ENCODE peak calls at places on chromosomes 3 and 15, in seven cellular contexts. G is GM04504; A is body of pancreas; O is stimulated activated CD8-positive, alpha-beta memory T cell treated with anti-CD3 and anti-CD28 coated beads, Interleukin-4, amount 100 ng/mL, for 4 hours; K is NCI-H1417 treated with DMSO at 0.1 percent for 48 hours; U is NCI-H1092 treated with DMSO at 0.1 percent for 48 hours; R is GM23248. Q is an unnamed sample.

GRCh38 chr3:13416002-13416793 is 3.9 kb downstream of the NUP210 start:
- DNase-seq in A (no peak), K (no peak), R (no peak), O (no peak), G (no peak), U (no peak), Q (no peak)

GRCh38 chr3:73497646-73498406 is 126.9 kb downstream of the PDZRN3 start:
- DNase-seq in A (no peak), G (no peak), R (no peak), U (no peak), K (no peak), O (no peak), Q (no peak)

GRCh38 chr3:130895690-130896089 is 1.8 kb downstream of the ATP2C1 start:
- DNase-seq in K (no peak), A (no peak), O (no peak), R (no peak), G (no peak), U (peak), Q (no peak)

GRCh38 chr3:103052236-103052830 is 617.5 kb downstream of the ZPLD1 start:
- DNase-seq in K (no peak), U (no peak), G (no peak), O (no peak), R (peak), A (peak), Q (peak)

GRCh38 chr15:56492786-56493555 is 28.0 kb upstream of the MNS1 start:
- DNase-seq in R (no peak), U (no peak), O (no peak), G (no peak), K (no peak), A (no peak), Q (no peak)

GRCh38 chr3:168049366-168049974 is 46.3 kb downstream of the GOLIM4 start:
- DNase-seq in U (peak), G (no peak), A (peak), R (peak), K (no peak), O (no peak), Q (peak)

GRCh38 chr3:51718547-51719412 is 11.9 kb downstream of the GRM2 start:
- DNase-seq in A (peak), G (peak), K (peak), R (peak), O (no peak), U (peak), Q (peak)

GRCh38 chr3:9553021-9553948 is at the start of gene LHFPL4:
- DNase-seq in U (no peak), R (no peak), K (no peak), O (no peak), G (no peak), A (peak), Q (no peak)

GRCh38 chr3:57927916-57928315 is 80.3 kb upstream of the FLNB start:
- DNase-seq in O (no peak), A (no peak), R (peak), U (no peak), K (no peak), G (no peak), Q (no peak)

GRCh38 chr15:98853593-98854420 is 153.8 kb downstream of the PGPEP1L start:
- DNase-seq in U (no peak), O (no peak), K (no peak), R (peak), A (no peak), G (no peak), Q (no peak)

GRCh38 chr15:74889390-74889881 is 406 bp upstream of the MPI start:
- DNase-seq in R (peak), G (no peak), O (no peak), K (no peak), U (no peak), A (peak), Q (no peak)

GRCh38 chr3:117735481-117736101 is 1026.0 kb downstream of the TUSC7 start:
- DNase-seq in O (no peak), R (peak), G (peak), U (no peak), K (no peak), A (no peak), Q (no peak)

GRCh38 chr3:139225551-139225950 is 118.3 kb upstream of the MRPS22 start:
- DNase-seq in O (no peak), K (no peak), U (no peak), G (peak), R (peak), A (no peak), Q (no peak)

GRCh38 chr15:31271706-31272557 is 54.7 kb upstream of the KLF13 start:
- DNase-seq in A (no peak), K (no peak), O (no peak), R (no peak), G (no peak), U (no peak), Q (no peak)

GRCh38 chr3:194606941-194607340 is 26.3 kb downstream of the TMEM44 start:
- DNase-seq in R (no peak), O (no peak), A (no peak), U (no peak), K (no peak), G (no peak), Q (no peak)

GRCh38 chr15:82132116-82132515 is 86.3 kb upstream of the MEX3B start:
- DNase-seq in U (no peak), K (no peak), G (no peak), A (no peak), O (no peak), R (peak), Q (no peak)

GRCh38 chr3:53821631-53822068 is 24.6 kb downstream of the CHDH start:
- DNase-seq in O (no peak), U (no peak), A (no peak), K (no peak), R (peak), G (no peak), Q (no peak)

GRCh38 chr3:39410893-39411292 is 4.4 kb downstream of the RPSA start:
- DNase-seq in G (no peak), U (no peak), K (no peak), A (no peak), R (no peak), O (no peak), Q (no peak)

GRCh38 chr3:105722943-105723556 is 145.8 kb downstream of the CBLB start:
- DNase-seq in A (no peak), K (no peak), O (no peak), U (no peak), R (no peak), G (no peak), Q (no peak)

GRCh38 chr3:126161309-126161708 is 19.1 kb downstream of the ALDH1L1 start:
- DNase-seq in O (no peak), R (no peak), A (no peak), U (no peak), K (no peak), G (no peak), Q (no peak)

GRCh38 chr3:134002326-134002725 is 27.4 kb downstream of the SLCO2A1 start:
- DNase-seq in O (no peak), R (peak), A (no peak), G (peak), U (no peak), K (no peak), Q (no peak)

GRCh38 chr3:10950476-10951294 is 41.9 kb upstream of the SLC6A1 start:
- DNase-seq in R (peak), O (no peak), U (peak), G (peak), K (no peak), A (peak), Q (peak)

GRCh38 chr3:62197613-62198012 is 175.7 kb downstream of the FEZF2 start:
- DNase-seq in U (no peak), R (no peak), A (no peak), G (no peak), K (no peak), O (no peak), Q (no peak)

GRCh38 chr3:9087831-9088413 is 124.7 kb upstream of the RAD18 start:
- DNase-seq in G (no peak), A (no peak), R (no peak), O (no peak), K (no peak), U (no peak), Q (no peak)

GRCh38 chr15:78206326-78207109 is 27.8 kb downstream of the ACSBG1 start:
- DNase-seq in O (no peak), G (no peak), K (no peak), U (no peak), A (no peak), R (peak), Q (peak)

GRCh38 chr15:39807791-39808190 is 25.1 kb upstream of the FSIP1 start:
- DNase-seq in A (no peak), G (no peak), K (no peak), R (no peak), O (no peak), U (no peak), Q (no peak)

GRCh38 chr3:4948395-4948794 is 30.8 kb upstream of the BHLHE40 start:
- DNase-seq in K (no peak), R (peak), G (no peak), O (no peak), A (no peak), U (no peak), Q (no peak)

GRCh38 chr3:178560759-178561158 is 24.5 kb downstream of the KCNMB2 start:
- DNase-seq in K (no peak), G (no peak), U (peak), O (no peak), R (no peak), A (no peak), Q (no peak)

GRCh38 chr3:148372476-148372875 is 325.2 kb upstream of the AGTR1 start:
- DNase-seq in G (no peak), R (peak), O (no peak), U (no peak), K (no peak), A (peak), Q (peak)

GRCh38 chr3:134644731-134645514 is 5.9 kb downstream of the KY start:
- DNase-seq in U (no peak), K (no peak), R (no peak), A (no peak), G (no peak), O (no peak), Q (no peak)

GRCh38 chr3:45874677-45875346 is 11.5 kb upstream of the CCR9 start:
- DNase-seq in A (no peak), R (no peak), U (no peak), O (no peak), G (no peak), K (no peak), Q (no peak)

GRCh38 chr3:143952569-143953069 is 19.0 kb upstream of the DIPK2A start:
- DNase-seq in R (no peak), U (no peak), A (no peak), G (no peak), O (no peak), K (no peak), Q (no peak)

GRCh38 chr3:66416556-66417304 is 84.1 kb downstream of the LRIG1 start:
- DNase-seq in R (no peak), G (no peak), K (no peak), U (no peak), A (no peak), O (no peak), Q (no peak)

GRCh38 chr3:49462222-49462621 is 7.8 kb upstream of the DAG1 start:
- DNase-seq in G (no peak), R (peak), K (no peak), U (no peak), A (no peak), O (no peak), Q (no peak)

GRCh38 chr3:186788482-186789370 is 5.3 kb downstream of the EIF4A2 start:
- DNase-seq in U (no peak), R (peak), O (no peak), K (no peak), A (no peak), G (no peak), Q (no peak)

GRCh38 chr3:149969945-149970715 is 565 bp downstream of the PFN2 start:
- DNase-seq in R (peak), O (peak), G (peak), K (peak), A (peak), U (peak), Q (peak)